ENCODE peak calls at places on chromosomes 2 and 18, in ten cellular contexts. X, F, V, Q, S, K, H, Z, I and U are unnamed samples.

GRCh38 chr2:27972311-27972710 is 81.8 kb downstream of the BABAM2 start:
- DNase-seq in X (no peak), F (no peak), V (no peak), Q (no peak), S (no peak), K (no peak), H (no peak), Z (no peak), I (no peak), U (no peak)

GRCh38 chr2:219570924-219571310 is 422 bp downstream of the OBSL1 start:
- DNase-seq in X (no peak), F (peak; percentile 44), V (no peak), Q (peak; percentile 66), S (no peak), K (peak; percentile 12), H (no peak), Z (peak; percentile 86), I (no peak), U (no peak)

GRCh38 chr2:234304945-234305344 is 191.9 kb downstream of the ARL4C start:
- DNase-seq in X (no peak), F (peak; percentile 83), V (no peak), Q (peak; percentile 38), S (no peak), K (peak; percentile 48), H (no peak), Z (no peak), I (peak; percentile 50), U (no peak)

GRCh38 chr2:218017211-218018053 is 14.6 kb upstream of the TNS1 start:
- DNase-seq in X (no peak), F (no peak), V (no peak), Q (no peak), S (no peak), K (no peak), H (no peak), Z (peak; percentile 36), I (no peak), U (no peak)

GRCh38 chr2:113703404-113704299 is 52.8 kb downstream of the SLC35F5 start:
- DNase-seq in X (no peak), F (peak; percentile 64), V (no peak), Q (peak; percentile 44), S (peak; percentile 70), K (no peak), H (no peak), Z (no peak), I (no peak), U (no peak)

GRCh38 chr18:26804474-26804873 is 61.0 kb downstream of the AQP4 start:
- DNase-seq in X (no peak), F (peak; percentile 62), V (no peak), Q (peak; percentile 33), S (peak; percentile 43), K (no peak), H (no peak), Z (no peak), I (no peak), U (no peak)

GRCh38 chr18:50277935-50278334 is 3.4 kb downstream of the MBD1 start:
- DNase-seq in X (no peak), F (no peak), V (no peak), Q (no peak), S (no peak), K (no peak), H (peak; percentile 36), Z (no peak), I (no peak), U (no peak)

GRCh38 chr18:29647700-29648099 is 1394.8 kb downstream of the DSC3 start:
- DNase-seq in X (no peak), F (no peak), V (no peak), Q (no peak), S (no peak), K (no peak), H (no peak), Z (no peak), I (no peak), U (no peak)

GRCh38 chr18:77899972-77900754 is 650.5 kb downstream of the GALR1 start:
- DNase-seq in X (peak; percentile 35), F (peak; percentile 64), V (peak; percentile 43), Q (peak; percentile 84), S (peak; percentile 76), K (peak; percentile 67), H (no peak), Z (peak; percentile 71), I (no peak), U (peak; percentile 55)

GRCh38 chr2:19362652-19363473 is 4.4 kb upstream of the OSR1 start:
- DNase-seq in X (no peak), F (peak; percentile 88), V (no peak), Q (peak; percentile 90), S (peak; percentile 91), K (peak; percentile 76), H (peak; percentile 81), Z (no peak), I (no peak), U (no peak)

GRCh38 chr2:127619901-127620705 is 25.9 kb upstream of the GPR17 start:
- DNase-seq in X (no peak), F (peak; percentile 19), V (no peak), Q (peak; percentile 3), S (no peak), K (no peak), H (no peak), Z (peak; percentile 28), I (no peak), U (peak; percentile 21)

GRCh38 chr2:78147466-78147865 is 625.3 kb upstream of the LRRTM4 start:
- DNase-seq in X (no peak), F (no peak), V (no peak), Q (no peak), S (no peak), K (no peak), H (no peak), Z (no peak), I (no peak), U (no peak)

GRCh38 chr2:240558229-240558885 is 569 bp upstream of the ANKMY1 start:
- DNase-seq in X (no peak), F (no peak), V (no peak), Q (peak; percentile 5), S (no peak), K (no peak), H (no peak), Z (no peak), I (no peak), U (no peak)